ENCODE peak calls at places on chromosomes 12 and 14, in eight cellular contexts. N is testis; R is pancreas; E is OCI-LY7; F is stomach; O is lung; G is CD8-positive, alpha-beta T cell; H is thoracic aorta. I is an unnamed sample.
A peak's percentile ranks its signal among the peaks of the same experiment; 100 is the strongest.

GRCh38 chr14:74579447-74580274 is 32.4 kb downstream of the LTBP2 start:
- DNase-seq in N (no peak), R (no peak), E (no peak), F (no peak), O (no peak), G (no peak), H (no peak), I (no peak)

GRCh38 chr14:103296987-103297386 is 37.0 kb upstream of the EIF5 start:
- DNase-seq in N (no peak), R (no peak), E (no peak), F (no peak), O (no peak), G (no peak), H (no peak), I (no peak)

GRCh38 chr14:53278602-53279506 is 125.7 kb upstream of the DDHD1 start:
- DNase-seq in N (no peak), R (no peak), E (peak; percentile 45), F (no peak), O (no peak), G (no peak), H (no peak), I (no peak)

GRCh38 chr14:100304825-100305445 is 1.3 kb downstream of the SLC25A29 start:
- DNase-seq in N (peak; percentile 84), R (peak; percentile 85), E (no peak), F (peak; percentile 88), O (peak; percentile 77), G (no peak), H (no peak), I (no peak)

GRCh38 chr14:90641111-90642010 is 174.9 kb downstream of the TTC7B start:
- DNase-seq in N (no peak), R (no peak), E (no peak), F (no peak), O (no peak), G (no peak), H (no peak), I (no peak)

GRCh38 chr12:10501031-10501430 is 4.7 kb upstream of the EIF2S3B start:
- DNase-seq in N (no peak), R (no peak), E (peak; percentile 33), F (no peak), O (no peak), G (no peak), H (no peak), I (peak; percentile 5)

GRCh38 chr14:29240046-29240445 is 473.5 kb downstream of the FOXG1 start:
- DNase-seq in N (no peak), R (no peak), E (no peak), F (no peak), O (no peak), G (no peak), H (no peak), I (no peak)

GRCh38 chr14:61569783-61570182 is 125.5 kb upstream of the HIF1A start:
- DNase-seq in N (no peak), R (no peak), E (peak; percentile 35), F (peak; percentile 59), O (peak; percentile 72), G (peak; percentile 79), H (no peak), I (no peak)

GRCh38 chr14:91323671-91324605 is 79.4 kb upstream of the GPR68 start:
- DNase-seq in N (peak; percentile 96), R (peak; percentile 81), E (peak; percentile 88), F (peak; percentile 90), O (peak; percentile 87), G (peak; percentile 94), H (peak; percentile 51), I (peak; percentile 86)

GRCh38 chr12:3352230-3352629 is 138.8 kb upstream of the PRMT8 start:
- DNase-seq in N (no peak), R (no peak), E (no peak), F (no peak), O (no peak), G (no peak), H (no peak), I (no peak)

GRCh38 chr12:48882325-48882687 is 16.6 kb upstream of the RND1 start:
- DNase-seq in N (peak; percentile 25), R (peak; percentile 26), E (no peak), F (peak; percentile 56), O (peak; percentile 33), G (no peak), H (no peak), I (no peak)

GRCh38 chr12:68530965-68531364 is 79.7 kb upstream of the RAP1B start:
- DNase-seq in N (no peak), R (no peak), E (no peak), F (no peak), O (no peak), G (no peak), H (peak; percentile 4), I (no peak)

GRCh38 chr12:68113644-68114043 is 45.9 kb downstream of the IFNG start:
- DNase-seq in N (no peak), R (no peak), E (peak; percentile 22), F (no peak), O (no peak), G (no peak), H (no peak), I (peak; percentile 27)

GRCh38 chr14:104437703-104438102 is 141.9 kb upstream of the C14orf180 start:
- DNase-seq in N (no peak), R (no peak), E (no peak), F (no peak), O (peak; percentile 25), G (no peak), H (no peak), I (no peak)

GRCh38 chr14:76126066-76126465 is 25.7 kb upstream of the GPATCH2L start:
- DNase-seq in N (no peak), R (no peak), E (no peak), F (no peak), O (no peak), G (no peak), H (no peak), I (no peak)

GRCh38 chr12:63319936-63320633 is 169.1 kb upstream of the AVPR1A start:
- DNase-seq in N (no peak), R (no peak), E (no peak), F (no peak), O (no peak), G (no peak), H (no peak), I (no peak)

GRCh38 chr12:99618657-99619056 is 28.9 kb upstream of the GARIN6 start:
- DNase-seq in N (no peak), R (no peak), E (no peak), F (no peak), O (no peak), G (no peak), H (no peak), I (no peak)

GRCh38 chr14:98689936-98690335 is 582.1 kb downstream of the BCL11B start:
- DNase-seq in N (no peak), R (no peak), E (no peak), F (no peak), O (no peak), G (no peak), H (no peak), I (no peak)

GRCh38 chr14:35678403-35679028 is 130.6 kb downstream of the RALGAPA1 start:
- DNase-seq in N (no peak), R (no peak), E (no peak), F (no peak), O (no peak), G (no peak), H (no peak), I (no peak)

GRCh38 chr12:15650399-15651128 is 138.6 kb downstream of the EPS8 start:
- DNase-seq in N (no peak), R (no peak), E (no peak), F (no peak), O (no peak), G (no peak), H (no peak), I (no peak)

GRCh38 chr12:87253157-87253556 is 776.0 kb downstream of the C12orf50 start:
- DNase-seq in N (no peak), R (no peak), E (no peak), F (peak; percentile 27), O (no peak), G (no peak), H (no peak), I (no peak)

GRCh38 chr12:120584343-120585149 is 3.3 kb upstream of the POP5 start:
- DNase-seq in N (peak; percentile 60), R (peak; percentile 31), E (peak; percentile 57), F (peak; percentile 75), O (peak; percentile 43), G (peak; percentile 52), H (no peak), I (peak; percentile 44)

GRCh38 chr14:65115615-65116014 is 13.3 kb upstream of the MAX start:
- DNase-seq in N (no peak), R (no peak), E (peak; percentile 18), F (no peak), O (no peak), G (no peak), H (no peak), I (no peak)

GRCh38 chr12:131378861-131379665 is 331.8 kb upstream of the SFSWAP start:
- DNase-seq in N (peak; percentile 12), R (no peak), E (no peak), F (no peak), O (no peak), G (no peak), H (no peak), I (no peak)
- H3K9me3 ChIP-seq in N (no peaks in the 10 kb centered on the region), R (no peaks in the 10 kb centered on the region), E (no peaks in the 10 kb centered on the region), F (no peaks in the 10 kb centered on the region), O (peaks cover 2% of the 10 kb centered on the region), G (no peaks in the 10 kb centered on the region), H (no peaks in the 10 kb centered on the region), I (no peaks in the 10 kb centered on the region)

GRCh38 chr12:42690264-42690663 is 100.7 kb upstream of the PRICKLE1 start:
- DNase-seq in N (no peak), R (no peak), E (no peak), F (no peak), O (no peak), G (no peak), H (no peak), I (no peak)

GRCh38 chr12:42695490-42695995 is 106.0 kb upstream of the PRICKLE1 start:
- DNase-seq in N (peak; percentile 33), R (no peak), E (no peak), F (no peak), O (no peak), G (no peak), H (no peak), I (no peak)

GRCh38 chr12:42691991-42692557 is 102.5 kb upstream of the PRICKLE1 start:
- DNase-seq in N (peak; percentile 38), R (no peak), E (no peak), F (no peak), O (no peak), G (no peak), H (no peak), I (no peak)

GRCh38 chr12:42689699-42690098 is 100.2 kb upstream of the PRICKLE1 start:
- DNase-seq in N (no peak), R (no peak), E (no peak), F (no peak), O (no peak), G (no peak), H (no peak), I (no peak)

GRCh38 chr12:42692749-42693148 is 103.2 kb upstream of the PRICKLE1 start:
- DNase-seq in N (no peak), R (no peak), E (no peak), F (no peak), O (no peak), G (no peak), H (no peak), I (no peak)
- H3K4me3 ChIP-seq in N (no peak overlapping the region), R (no peak overlapping the region), E (no peak overlapping the region), F (no peak overlapping the region), O (no peak overlapping the region), G (no peak overlapping the region), H (no peak overlapping the region), I (no peak overlapping the region)

GRCh38 chr12:93415723-93416464 is 25.9 kb downstream of the UBE2N start:
- DNase-seq in N (no peak), R (no peak), E (no peak), F (no peak), O (no peak), G (no peak), H (no peak), I (no peak)
- H3K27ac ChIP-seq in N (no peak overlapping the region), R (no peak overlapping the region), E (no peak overlapping the region), F (peak overlapping the region; percentile 45), O (peak overlapping the region; percentile 53), G (no peak overlapping the region), H (peak overlapping the region; percentile 76), I (no peak overlapping the region)

GRCh38 chr12:6698352-6699046 is 2.1 kb downstream of the PIANP start:
- DNase-seq in N (no peak), R (no peak), E (no peak), F (no peak), O (no peak), G (no peak), H (no peak), I (no peak)
- H3K9me3 ChIP-seq in N (no peaks in the 10 kb centered on the region), R (no peaks in the 10 kb centered on the region), E (no peaks in the 10 kb centered on the region), F (no peaks in the 10 kb centered on the region), O (peaks cover 3% of the 10 kb centered on the region), G (no peaks in the 10 kb centered on the region), H (no peaks in the 10 kb centered on the region), I (no peaks in the 10 kb centered on the region)

I was measured in CD8-positive, alpha-beta memory T cell.